ENCODE peak calls at places on chromosomes 16 and 17, in four cellular contexts. G is AG04449, R is NCI-H774, U is progenitor cell of endocrine pancreas. O is an unnamed sample.

GRCh38 chr17:8492121-8492520 is 56.4 kb downstream of the NDEL1 start:
- DNase-seq in R (no peak), G (no peak), U (no peak), O (no peak)

GRCh38 chr17:72947475-72947874 is 145.0 kb downstream of the SLC39A11 start:
- DNase-seq in G (no peak), R (no peak), U (no peak), O (no peak)

GRCh38 chr17:44921122-44921882 is 6.0 kb upstream of the GFAP start:
- DNase-seq in U (no peak), R (no peak), G (no peak), O (no peak)

GRCh38 chr17:50297407-50297865 is 23.2 kb downstream of the TMEM92 start:
- DNase-seq in R (peak; percentile 33), G (no peak), U (peak; percentile 80), O (peak; percentile 47)

GRCh38 chr16:84689126-84689525 is 10.7 kb upstream of the USP10 start:
- DNase-seq in R (no peak), U (no peak), G (peak; percentile 87), O (no peak)

GRCh38 chr16:50289950-50290764 is 23.8 kb downstream of the ADCY7 start:
- DNase-seq in R (no peak), U (no peak), G (no peak), O (no peak)

GRCh38 chr16:55434000-55434399 is 45.0 kb upstream of the MMP2 start:
- DNase-seq in G (no peak), U (no peak), R (no peak), O (no peak)

GRCh38 chr16:886802-887731 is 83.7 kb downstream of the LMF1 start:
- DNase-seq in U (no peak), R (no peak), G (no peak), O (no peak)

GRCh38 chr16:86669937-86670772 is 91.8 kb downstream of the FOXL1 start:
- DNase-seq in G (no peak), U (no peak), R (no peak), O (no peak)

GRCh38 chr17:731943-732787 is at the start of gene TLCD3A:
- DNase-seq in R (peak; percentile 30), U (peak; percentile 59), G (no peak), O (no peak)

GRCh38 chr17:61583242-61583641 is 7.8 kb downstream of the NACA2 start:
- DNase-seq in U (no peak), R (no peak), G (peak; percentile 16), O (no peak)

GRCh38 chr16:83420206-83420760 is 387.5 kb upstream of the HSBP1 start:
- DNase-seq in R (no peak), G (no peak), U (no peak), O (no peak)

GRCh38 chr17:48621410-48622387 is 4.5 kb downstream of the HOXB9 start:
- DNase-seq in G (no peak), U (no peak), R (no peak), O (no peak)

GRCh38 chr17:40596261-40596919 is 31.1 kb upstream of the CCR7 start:
- DNase-seq in U (no peak), R (peak; percentile 62), G (no peak), O (no peak)

GRCh38 chr17:30187528-30187927 is 48.0 kb downstream of the SLC6A4 start:
- DNase-seq in R (no peak), G (no peak), U (no peak), O (no peak)

GRCh38 chr17:82463881-82464566 is 5.5 kb downstream of the NARF start:
- DNase-seq in U (no peak), G (no peak), R (no peak), O (no peak)

GRCh38 chr16:30816769-30817168 is 29.8 kb upstream of the ZNF629 start:
- DNase-seq in G (no peak), R (no peak), U (no peak), O (no peak)

O was measured in NCI-H748 treated with DMSO at 0.1 percent for 48 hours.